ENCODE peak calls at places on chromosome 22, in eight cellular contexts. One of them, this sample, is unnamed.

GRCh38 chr22:32531955-32532818 is 57.6 kb downstream of the FBXO7 start:
- DNase-seq in tibial nerve: no peak
- DNase-seq in IMR-90: peak
- DNase-seq in HCT116: no peak
- DNase-seq in prostate gland: no peak
- DNase-seq in lower leg skin: peak
- DNase-seq in spleen: no peak
- DNase-seq in endothelial cell of umbilical vein: peak
- DNase-seq in this sample: peak

GRCh38 chr22:24578355-24579241 is 14.3 kb downstream of the LRRC75B start:
- DNase-seq in prostate gland: no peak
- DNase-seq in spleen: peak
- DNase-seq in lower leg skin: no peak
- DNase-seq in HCT116: no peak
- DNase-seq in tibial nerve: no peak
- DNase-seq in IMR-90: peak
- DNase-seq in endothelial cell of umbilical vein: no peak
- DNase-seq in this sample: no peak

GRCh38 chr22:48426466-48427380 is 1401.0 kb downstream of the BRD1 start:
- DNase-seq in lower leg skin: no peak
- DNase-seq in spleen: no peak
- DNase-seq in IMR-90: no peak
- DNase-seq in endothelial cell of umbilical vein: no peak
- DNase-seq in prostate gland: no peak
- DNase-seq in tibial nerve: no peak
- DNase-seq in HCT116: no peak
- DNase-seq in this sample: no peak

GRCh38 chr22:24845036-24845918 is 39.3 kb downstream of the SGSM1 start:
- DNase-seq in prostate gland: no peak
- DNase-seq in endothelial cell of umbilical vein: no peak
- DNase-seq in HCT116: no peak
- DNase-seq in lower leg skin: peak
- DNase-seq in IMR-90: peak
- DNase-seq in spleen: peak
- DNase-seq in tibial nerve: no peak
- DNase-seq in this sample: peak

GRCh38 chr22:30591191-30591587 is 521 bp downstream of the PES1 start:
- DNase-seq in HCT116: no peak
- DNase-seq in endothelial cell of umbilical vein: peak
- DNase-seq in spleen: no peak
- DNase-seq in prostate gland: no peak
- DNase-seq in tibial nerve: no peak
- DNase-seq in IMR-90: peak
- DNase-seq in lower leg skin: no peak
- DNase-seq in this sample: no peak

GRCh38 chr22:32469799-32470212 is 4.8 kb upstream of the FBXO7 start:
- DNase-seq in lower leg skin: peak
- DNase-seq in HCT116: peak
- DNase-seq in tibial nerve: no peak
- DNase-seq in prostate gland: no peak
- DNase-seq in spleen: no peak
- DNase-seq in IMR-90: peak
- DNase-seq in endothelial cell of umbilical vein: no peak
- DNase-seq in this sample: peak

GRCh38 chr22:26835929-26836528 is 178.6 kb downstream of the MIAT start:
- DNase-seq in IMR-90: peak
- DNase-seq in HCT116: peak
- DNase-seq in lower leg skin: peak
- DNase-seq in spleen: no peak
- DNase-seq in prostate gland: no peak
- DNase-seq in endothelial cell of umbilical vein: peak
- DNase-seq in tibial nerve: peak
- DNase-seq in this sample: peak

GRCh38 chr22:42624551-42625106 is 9.9 kb upstream of the POLDIP3 start:
- DNase-seq in IMR-90: no peak
- DNase-seq in prostate gland: no peak
- DNase-seq in endothelial cell of umbilical vein: no peak
- DNase-seq in spleen: no peak
- DNase-seq in lower leg skin: no peak
- DNase-seq in HCT116: no peak
- DNase-seq in tibial nerve: no peak
- DNase-seq in this sample: no peak

DNA sequence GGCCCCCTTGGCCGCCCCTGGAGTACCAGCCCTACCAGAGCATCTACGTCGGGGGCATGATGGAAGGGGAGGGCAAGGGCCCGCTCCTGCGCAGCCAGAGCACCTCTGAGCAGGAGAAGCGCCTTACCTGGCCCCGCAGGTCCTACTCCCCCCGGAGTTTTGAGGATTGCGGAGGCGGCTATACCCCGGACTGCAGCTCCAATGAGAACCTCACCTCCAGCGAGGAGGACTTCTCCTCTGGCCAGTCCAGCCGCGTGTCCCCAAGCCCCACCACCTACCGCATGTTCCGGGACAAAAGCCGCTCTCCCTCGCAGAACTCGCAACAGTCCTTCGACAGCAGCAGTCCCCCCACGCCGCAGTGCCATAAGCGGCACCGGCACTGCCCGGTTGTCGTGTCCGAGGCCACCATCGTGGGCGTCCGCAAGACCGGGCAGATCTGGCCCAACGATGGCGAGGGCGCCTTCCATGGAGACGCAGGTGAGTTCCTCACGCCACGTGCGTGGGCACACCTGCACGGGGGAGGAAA is 1.5 kb downstream of the BCR start:
- DNase-seq in endothelial cell of umbilical vein: peak
- DNase-seq in prostate gland: no peak
- DNase-seq in spleen: peak
- DNase-seq in HCT116: no peak
- DNase-seq in lower leg skin: no peak
- DNase-seq in IMR-90: no peak
- DNase-seq in tibial nerve: no peak
- DNase-seq in this sample: no peak
- TF ChIP-seq POLR2A in endothelial cell of umbilical vein: no peak
- TF ChIP-seq POLR2A in prostate gland: no peak
- TF ChIP-seq POLR2A in spleen: no peak
- TF ChIP-seq POLR2A in HCT116: no peak
- TF ChIP-seq POLR2A in lower leg skin: no peak
- TF ChIP-seq POLR2A in IMR-90: no peak
- TF ChIP-seq POLR2A in tibial nerve: no peak
- TF ChIP-seq POLR2A in this sample: no peak

GRCh38 chr22:36328635-36329216 is 59.0 kb downstream of the MYH9 start:
- DNase-seq in spleen: peak
- DNase-seq in prostate gland: peak
- DNase-seq in tibial nerve: no peak
- DNase-seq in endothelial cell of umbilical vein: peak
- DNase-seq in HCT116: no peak
- DNase-seq in lower leg skin: no peak
- DNase-seq in IMR-90: peak
- DNase-seq in this sample: no peak

GRCh38 chr22:36329217-36330078 is 58.3 kb downstream of the MYH9 start:
- DNase-seq in lower leg skin: no peak
- DNase-seq in HCT116: peak
- DNase-seq in IMR-90: peak
- DNase-seq in spleen: peak
- DNase-seq in prostate gland: peak
- DNase-seq in endothelial cell of umbilical vein: peak
- DNase-seq in tibial nerve: no peak
- DNase-seq in this sample: peak

GRCh38 chr22:36330127-36330526 is 57.6 kb downstream of the MYH9 start:
- DNase-seq in HCT116: no peak
- DNase-seq in spleen: no peak
- DNase-seq in endothelial cell of umbilical vein: no peak
- DNase-seq in tibial nerve: no peak
- DNase-seq in lower leg skin: no peak
- DNase-seq in IMR-90: no peak
- DNase-seq in prostate gland: no peak
- DNase-seq in this sample: no peak

GRCh38 chr22:36326178-36327161 is 61.3 kb downstream of the MYH9 start:
- DNase-seq in HCT116: no peak
- DNase-seq in tibial nerve: no peak
- DNase-seq in prostate gland: no peak
- DNase-seq in IMR-90: no peak
- DNase-seq in lower leg skin: no peak
- DNase-seq in endothelial cell of umbilical vein: no peak
- DNase-seq in spleen: no peak
- DNase-seq in this sample: no peak

DNA sequence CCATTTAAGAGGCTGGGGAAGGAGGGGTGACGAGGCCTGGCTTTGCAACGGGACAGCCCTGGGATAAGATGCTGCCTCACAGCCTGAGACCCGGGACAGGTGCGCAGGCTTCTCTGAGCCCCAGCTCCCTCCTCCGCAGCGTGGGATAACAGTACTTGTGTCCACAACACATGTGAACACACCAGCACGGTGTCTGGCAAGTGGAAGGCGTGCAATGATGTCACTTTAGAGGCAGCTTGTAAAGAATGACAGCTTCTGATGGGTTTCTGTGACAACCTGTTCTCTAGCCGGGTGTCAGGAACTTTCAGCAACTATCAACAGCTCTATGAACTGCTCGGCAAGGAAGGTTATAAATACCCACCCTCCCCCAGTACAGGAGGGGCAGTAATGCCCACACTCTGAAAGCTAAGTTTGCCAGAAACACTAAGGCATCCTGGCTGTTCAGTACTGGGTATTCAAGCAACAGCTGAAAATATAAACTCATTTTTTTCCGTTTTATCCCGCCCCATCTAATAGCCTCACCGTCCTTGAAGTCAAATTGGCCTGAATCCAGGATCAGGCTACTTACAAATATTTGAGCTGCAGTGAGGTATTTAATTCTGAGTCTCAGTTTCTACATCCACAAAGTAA is 59.7 kb downstream of the MYH9 start:
- DNase-seq in spleen: no peak
- DNase-seq in endothelial cell of umbilical vein: peak
- DNase-seq in IMR-90: peak
- DNase-seq in lower leg skin: no peak
- DNase-seq in tibial nerve: no peak
- DNase-seq in prostate gland: peak
- DNase-seq in HCT116: no peak
- DNase-seq in this sample: no peak
- TF ChIP-seq POLR2A in spleen: no peak
- TF ChIP-seq POLR2A in endothelial cell of umbilical vein: peak
- TF ChIP-seq POLR2A in IMR-90: peak
- TF ChIP-seq POLR2A in lower leg skin: no peak
- TF ChIP-seq POLR2A in tibial nerve: no peak
- TF ChIP-seq POLR2A in prostate gland: peak
- TF ChIP-seq POLR2A in HCT116: no peak
- TF ChIP-seq POLR2A in this sample: no peak

DNA sequence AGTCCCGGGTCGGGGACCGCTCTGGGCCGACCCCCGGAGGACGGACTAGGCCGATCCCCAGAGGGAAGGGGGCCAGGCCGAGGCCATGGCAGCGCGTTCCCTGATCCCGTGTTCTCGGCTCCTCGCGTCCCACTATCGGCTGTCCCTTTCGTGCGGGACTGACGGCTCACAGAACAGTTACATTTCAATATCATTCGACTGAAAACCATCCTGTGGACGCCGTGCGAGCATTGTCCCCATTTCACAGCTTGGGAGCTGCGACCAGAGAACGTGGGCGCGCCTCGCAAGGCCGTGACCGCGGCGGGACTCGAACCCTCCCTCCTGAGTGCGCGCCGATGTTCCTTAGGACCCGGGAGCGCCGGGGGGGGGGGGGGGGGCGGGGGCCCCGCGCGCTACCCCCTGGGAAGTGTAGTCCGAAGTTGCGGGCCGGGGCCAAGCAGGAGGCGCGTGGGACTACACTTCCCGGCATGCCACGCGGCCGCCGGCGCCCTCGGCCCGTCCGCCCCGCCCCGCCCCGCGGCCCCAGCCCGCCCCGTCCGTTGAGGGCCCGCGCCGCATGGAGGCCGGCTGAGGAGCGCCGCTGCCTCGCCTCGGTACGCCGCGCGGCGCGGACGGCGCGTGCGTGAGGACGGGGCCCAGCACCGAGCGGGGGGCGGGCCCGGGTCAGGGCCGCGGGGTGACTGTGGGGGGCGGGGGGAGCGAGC is at the start of gene TRABD:
- DNase-seq in tibial nerve: peak
- DNase-seq in HCT116: peak
- DNase-seq in prostate gland: peak
- DNase-seq in IMR-90: peak
- DNase-seq in spleen: peak
- DNase-seq in endothelial cell of umbilical vein: peak
- DNase-seq in lower leg skin: peak
- DNase-seq in this sample: peak
- TF ChIP-seq POLR2A in tibial nerve: no peak
- TF ChIP-seq POLR2A in HCT116: peak
- TF ChIP-seq POLR2A in prostate gland: no peak
- TF ChIP-seq POLR2A in IMR-90: no peak
- TF ChIP-seq POLR2A in spleen: no peak
- TF ChIP-seq POLR2A in endothelial cell of umbilical vein: no peak
- TF ChIP-seq POLR2A in lower leg skin: no peak
- TF ChIP-seq POLR2A in this sample: peak

GRCh38 chr22:46105494-46106278 is 44.6 kb upstream of the PPARA start:
- DNase-seq in prostate gland: peak
- DNase-seq in tibial nerve: peak
- DNase-seq in HCT116: no peak
- DNase-seq in endothelial cell of umbilical vein: no peak
- DNase-seq in spleen: no peak
- DNase-seq in lower leg skin: no peak
- DNase-seq in IMR-90: peak
- DNase-seq in this sample: no peak

GRCh38 chr22:46103664-46104063 is 46.7 kb upstream of the PPARA start:
- DNase-seq in tibial nerve: no peak
- DNase-seq in prostate gland: no peak
- DNase-seq in spleen: no peak
- DNase-seq in HCT116: no peak
- DNase-seq in IMR-90: no peak
- DNase-seq in endothelial cell of umbilical vein: no peak
- DNase-seq in lower leg skin: no peak
- DNase-seq in this sample: no peak

GRCh38 chr22:46104881-46105493 is 45.3 kb upstream of the PPARA start:
- DNase-seq in lower leg skin: no peak
- DNase-seq in prostate gland: no peak
- DNase-seq in tibial nerve: no peak
- DNase-seq in IMR-90: no peak
- DNase-seq in spleen: no peak
- DNase-seq in endothelial cell of umbilical vein: no peak
- DNase-seq in HCT116: no peak
- DNase-seq in this sample: no peak

GRCh38 chr22:46103181-46103580 is 47.1 kb upstream of the PPARA start:
- DNase-seq in IMR-90: no peak
- DNase-seq in prostate gland: no peak
- DNase-seq in spleen: no peak
- DNase-seq in lower leg skin: no peak
- DNase-seq in endothelial cell of umbilical vein: no peak
- DNase-seq in HCT116: no peak
- DNase-seq in tibial nerve: no peak
- DNase-seq in this sample: no peak

DNA sequence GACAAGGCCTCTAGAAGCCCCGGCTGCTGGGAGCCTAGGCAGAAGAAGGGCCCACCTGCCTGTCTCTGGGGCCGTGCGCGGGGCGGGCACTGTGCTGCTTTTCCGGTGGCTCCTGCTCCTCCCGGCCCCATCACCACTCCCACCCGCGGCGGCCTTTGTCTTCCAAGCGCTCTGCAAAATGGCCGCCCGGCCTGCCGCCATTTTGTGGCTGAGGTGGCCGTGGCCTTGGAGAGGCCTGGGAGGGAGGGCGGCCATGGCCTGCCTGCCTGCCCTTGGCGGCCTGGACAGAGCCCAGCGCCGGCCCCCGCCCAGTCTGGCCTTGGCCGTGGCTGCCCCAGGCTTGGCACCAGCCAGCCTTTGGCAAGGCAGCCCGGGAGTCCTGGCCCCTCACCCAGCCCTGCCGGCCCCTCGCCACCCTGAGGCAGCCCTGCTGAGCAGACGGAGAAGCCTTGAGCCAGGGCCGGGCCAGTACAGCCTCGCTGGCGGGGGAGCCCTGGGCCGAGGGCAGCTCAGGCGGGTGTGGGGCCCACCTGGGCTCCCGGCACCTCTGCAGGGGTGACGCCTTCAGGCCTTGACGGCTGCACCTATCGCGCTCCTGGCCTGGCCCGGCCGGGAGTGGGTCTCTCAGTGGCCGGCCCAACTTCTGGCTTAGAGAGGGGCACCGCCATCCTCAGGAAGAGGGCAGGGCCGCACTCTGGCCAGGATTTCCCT is 46.0 kb upstream of the PPARA start:
- DNase-seq in tibial nerve: no peak
- DNase-seq in IMR-90: no peak
- DNase-seq in endothelial cell of umbilical vein: no peak
- DNase-seq in prostate gland: no peak
- DNase-seq in HCT116: no peak
- DNase-seq in lower leg skin: no peak
- DNase-seq in spleen: peak
- DNase-seq in this sample: no peak
- TF ChIP-seq POLR2A in tibial nerve: no peak
- TF ChIP-seq POLR2A in IMR-90: no peak
- TF ChIP-seq POLR2A in endothelial cell of umbilical vein: peak
- TF ChIP-seq POLR2A in prostate gland: no peak
- TF ChIP-seq POLR2A in HCT116: no peak
- TF ChIP-seq POLR2A in lower leg skin: no peak
- TF ChIP-seq POLR2A in spleen: no peak
- TF ChIP-seq POLR2A in this sample: no peak

This sample was measured in H54.